ENCODE peak calls at places on chromosomes 6 and 20, in six cellular contexts. One of them, this sample, is unnamed.

GRCh38 chr20:44861547-44862006 is 23.9 kb upstream of the YWHAB start:
- DNase-seq in GM12878: no peak
- DNase-seq in HepG2: no peak
- DNase-seq in A549: no peak
- DNase-seq in transverse colon: no peak
- DNase-seq in suprapubic skin: peak
- DNase-seq in this sample: no peak

GRCh38 chr6:33711140-33712129 is at the start of gene UQCC2:
- DNase-seq in GM12878: peak
- DNase-seq in HepG2: peak
- DNase-seq in A549: peak
- DNase-seq in transverse colon: peak
- DNase-seq in suprapubic skin: peak
- DNase-seq in this sample: peak

GRCh38 chr20:10521068-10521834 is 86.1 kb downstream of the SLX4IP start:
- DNase-seq in GM12878: no peak
- DNase-seq in HepG2: peak
- DNase-seq in A549: peak
- DNase-seq in transverse colon: no peak
- DNase-seq in suprapubic skin: no peak
- DNase-seq in this sample: no peak

GRCh38 chr20:63735859-63736718 is at the start of gene LIME1:
- DNase-seq in GM12878: no peak
- DNase-seq in HepG2: no peak
- DNase-seq in A549: no peak
- DNase-seq in transverse colon: peak
- DNase-seq in suprapubic skin: peak
- DNase-seq in this sample: peak

GRCh38 chr20:33568378-33569289 is 78.7 kb downstream of the CBFA2T2 start:
- DNase-seq in GM12878: no peak
- DNase-seq in HepG2: peak
- DNase-seq in A549: no peak
- DNase-seq in transverse colon: no peak
- DNase-seq in suprapubic skin: no peak
- DNase-seq in this sample: no peak

GRCh38 chr6:143556529-143556928 is 45.0 kb upstream of the FUCA2 start:
- DNase-seq in GM12878: no peak
- DNase-seq in HepG2: no peak
- DNase-seq in A549: no peak
- DNase-seq in transverse colon: no peak
- DNase-seq in suprapubic skin: no peak
- DNase-seq in this sample: no peak

GRCh38 chr6:7921071-7921470 is 10.5 kb upstream of the TXNDC5 start:
- DNase-seq in GM12878: no peak
- DNase-seq in HepG2: no peak
- DNase-seq in A549: no peak
- DNase-seq in transverse colon: no peak
- DNase-seq in suprapubic skin: no peak
- DNase-seq in this sample: no peak

GRCh38 chr6:38973178-38974057 is 75.2 kb upstream of the GLP1R start:
- DNase-seq in GM12878: peak
- DNase-seq in HepG2: peak
- DNase-seq in A549: peak
- DNase-seq in transverse colon: no peak
- DNase-seq in suprapubic skin: no peak
- DNase-seq in this sample: no peak

GRCh38 chr20:50471231-50471630 is 39.0 kb upstream of the PTPN1 start:
- DNase-seq in GM12878: no peak
- DNase-seq in HepG2: no peak
- DNase-seq in A549: no peak
- DNase-seq in transverse colon: no peak
- DNase-seq in suprapubic skin: no peak
- DNase-seq in this sample: no peak

GRCh38 chr6:127176175-127176574 is 57.7 kb downstream of the RSPO3 start:
- DNase-seq in GM12878: no peak
- DNase-seq in HepG2: no peak
- DNase-seq in A549: peak
- DNase-seq in transverse colon: no peak
- DNase-seq in suprapubic skin: no peak
- DNase-seq in this sample: no peak

GRCh38 chr20:2922957-2923356 is 49.7 kb downstream of the PTPRA start:
- DNase-seq in GM12878: no peak
- DNase-seq in HepG2: no peak
- DNase-seq in A549: no peak
- DNase-seq in transverse colon: no peak
- DNase-seq in suprapubic skin: no peak
- DNase-seq in this sample: no peak

GRCh38 chr6:155510879-155511278 is 55.2 kb upstream of the NOX3 start:
- DNase-seq in GM12878: no peak
- DNase-seq in HepG2: no peak
- DNase-seq in A549: no peak
- DNase-seq in transverse colon: no peak
- DNase-seq in suprapubic skin: no peak
- DNase-seq in this sample: no peak

GRCh38 chr6:13859871-13860555 is 45.7 kb upstream of the MCUR1 start:
- DNase-seq in GM12878: no peak
- DNase-seq in HepG2: no peak
- DNase-seq in A549: no peak
- DNase-seq in transverse colon: no peak
- DNase-seq in suprapubic skin: no peak
- DNase-seq in this sample: no peak

GRCh38 chr6:163782436-163783003 is 368.0 kb downstream of the QKI start:
- DNase-seq in GM12878: peak
- DNase-seq in HepG2: no peak
- DNase-seq in A549: no peak
- DNase-seq in transverse colon: no peak
- DNase-seq in suprapubic skin: no peak
- DNase-seq in this sample: no peak

GRCh38 chr6:21085206-21085605 is 508.3 kb upstream of the SOX4 start:
- DNase-seq in GM12878: no peak
- DNase-seq in HepG2: no peak
- DNase-seq in A549: no peak
- DNase-seq in transverse colon: no peak
- DNase-seq in suprapubic skin: no peak
- DNase-seq in this sample: no peak

GRCh38 chr20:63785646-63786255 is 45.3 kb downstream of the ZBTB46 start:
- DNase-seq in GM12878: no peak
- DNase-seq in HepG2: no peak
- DNase-seq in A549: no peak
- DNase-seq in transverse colon: no peak
- DNase-seq in suprapubic skin: no peak
- DNase-seq in this sample: no peak

GRCh38 chr6:130971504-130971903 is 91.5 kb downstream of the EPB41L2 start:
- DNase-seq in GM12878: no peak
- DNase-seq in HepG2: no peak
- DNase-seq in A549: no peak
- DNase-seq in transverse colon: no peak
- DNase-seq in suprapubic skin: no peak
- DNase-seq in this sample: no peak

GRCh38 chr6:166955865-166956443 is 396 bp downstream of the RNASET2 start:
- DNase-seq in GM12878: no peak
- DNase-seq in HepG2: no peak
- DNase-seq in A549: no peak
- DNase-seq in transverse colon: no peak
- DNase-seq in suprapubic skin: no peak
- DNase-seq in this sample: no peak

GRCh38 chr20:1331101-1331500 is 2.2 kb upstream of the SDCBP2 start:
- DNase-seq in GM12878: no peak
- DNase-seq in HepG2: no peak
- DNase-seq in A549: no peak
- DNase-seq in transverse colon: no peak
- DNase-seq in suprapubic skin: peak
- DNase-seq in this sample: no peak

DNA sequence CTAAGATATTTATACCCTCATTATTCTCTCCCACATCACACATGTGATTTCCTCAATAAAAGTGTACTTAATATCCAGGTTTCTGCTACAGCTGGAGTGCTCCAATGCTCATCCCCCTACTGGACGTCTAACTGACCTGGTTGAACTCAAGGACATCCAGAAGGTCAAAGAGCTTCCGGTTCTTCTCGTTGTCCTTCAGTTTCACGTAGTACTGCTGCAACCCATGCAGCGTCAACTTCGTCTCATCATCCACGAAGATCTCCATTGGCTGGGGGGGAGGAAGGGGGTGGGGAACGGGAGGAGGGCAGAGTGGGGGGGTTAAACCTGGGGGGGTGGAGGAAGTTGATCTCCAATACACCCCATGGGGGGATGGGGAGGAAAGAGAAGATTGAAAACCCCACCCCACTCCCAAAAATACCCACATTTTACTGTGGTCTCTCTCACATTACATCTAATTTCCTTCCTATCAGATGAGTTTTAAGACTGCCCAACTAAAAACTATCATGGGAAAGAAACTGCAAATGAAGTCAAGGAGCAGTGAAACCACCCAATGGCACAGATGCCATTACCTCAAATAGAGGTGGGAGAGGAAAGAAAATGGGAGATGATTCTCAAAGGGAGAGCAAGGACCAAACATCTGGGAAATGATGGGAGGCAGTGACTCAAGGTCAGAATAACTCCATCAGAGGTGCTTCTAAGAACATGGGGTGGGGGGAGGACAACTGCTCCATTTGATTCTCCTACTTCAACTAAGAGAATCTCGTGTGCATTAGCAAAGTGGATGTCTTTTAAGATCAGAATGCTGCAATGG is 4.1 kb downstream of the MCCD1 start:
- DNase-seq in GM12878: no peak
- DNase-seq in HepG2: no peak
- DNase-seq in A549: no peak
- DNase-seq in transverse colon: no peak
- DNase-seq in suprapubic skin: no peak
- DNase-seq in this sample: no peak
- TF ChIP-seq POLR2A in GM12878: peak
- TF ChIP-seq POLR2A in HepG2: peak
- TF ChIP-seq POLR2A in A549: no peak
- TF ChIP-seq POLR2A in transverse colon: no peak
- TF ChIP-seq POLR2A in suprapubic skin: no peak
- TF ChIP-seq POLR2A in this sample: no peak

DNA sequence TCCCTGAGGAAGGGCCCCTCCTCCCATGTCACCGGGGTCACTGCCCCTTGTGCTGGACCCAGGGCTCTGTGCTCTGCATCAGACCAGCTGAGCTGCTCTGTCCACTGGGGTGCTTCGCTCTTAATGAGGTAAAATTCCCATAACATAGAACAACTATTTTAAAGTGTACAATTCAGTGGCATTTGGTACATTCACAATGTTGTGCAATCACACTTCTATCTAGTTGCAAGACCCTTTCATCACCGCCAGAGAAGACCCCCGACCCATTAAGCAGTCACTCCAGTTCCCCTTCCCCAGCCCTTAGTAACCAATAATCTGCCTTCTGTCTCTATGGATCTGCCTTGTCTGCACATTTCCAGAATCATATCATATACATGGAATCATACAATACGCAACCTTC is 244.1 kb downstream of the PTPRT start:
- DNase-seq in GM12878: no peak
- DNase-seq in HepG2: no peak
- DNase-seq in A549: no peak
- DNase-seq in transverse colon: no peak
- DNase-seq in suprapubic skin: no peak
- DNase-seq in this sample: no peak
- TF ChIP-seq EP300 in GM12878: no peak
- TF ChIP-seq EP300 in HepG2: no peak
- TF ChIP-seq EP300 in A549: no peak
- TF ChIP-seq EP300 in transverse colon: no peak
- TF ChIP-seq EP300 in suprapubic skin: no peak
- TF ChIP-seq EP300 in this sample: no peak

GRCh38 chr6:105992315-105992961 is 93.7 kb upstream of the PRDM1 start:
- DNase-seq in GM12878: peak
- DNase-seq in HepG2: peak
- DNase-seq in A549: peak
- DNase-seq in transverse colon: peak
- DNase-seq in suprapubic skin: peak
- DNase-seq in this sample: peak
- TF ChIP-seq POLR2A in GM12878: no peak
- TF ChIP-seq POLR2A in HepG2: no peak
- TF ChIP-seq POLR2A in A549: no peak
- TF ChIP-seq POLR2A in transverse colon: peak
- TF ChIP-seq POLR2A in suprapubic skin: no peak
- TF ChIP-seq POLR2A in this sample: peak

GRCh38 chr6:15893556-15894253 is 230.9 kb upstream of the DTNBP1 start:
- DNase-seq in GM12878: no peak
- DNase-seq in HepG2: peak
- DNase-seq in A549: peak
- DNase-seq in transverse colon: no peak
- DNase-seq in suprapubic skin: no peak
- DNase-seq in this sample: no peak
- TF ChIP-seq EP300 in GM12878: no peak
- TF ChIP-seq EP300 in HepG2: no peak
- TF ChIP-seq EP300 in A549: no peak
- TF ChIP-seq EP300 in transverse colon: no peak
- TF ChIP-seq EP300 in suprapubic skin: no peak
- TF ChIP-seq EP300 in this sample: no peak

GRCh38 chr6:4647414-4648365 is 128.5 kb upstream of the CDYL start:
- DNase-seq in GM12878: no peak
- DNase-seq in HepG2: peak
- DNase-seq in A549: peak
- DNase-seq in transverse colon: peak
- DNase-seq in suprapubic skin: peak
- DNase-seq in this sample: peak
- TF ChIP-seq POLR2A in GM12878: no peak
- TF ChIP-seq POLR2A in HepG2: no peak
- TF ChIP-seq POLR2A in A549: peak
- TF ChIP-seq POLR2A in transverse colon: peak
- TF ChIP-seq POLR2A in suprapubic skin: no peak
- TF ChIP-seq POLR2A in this sample: no peak

DNA sequence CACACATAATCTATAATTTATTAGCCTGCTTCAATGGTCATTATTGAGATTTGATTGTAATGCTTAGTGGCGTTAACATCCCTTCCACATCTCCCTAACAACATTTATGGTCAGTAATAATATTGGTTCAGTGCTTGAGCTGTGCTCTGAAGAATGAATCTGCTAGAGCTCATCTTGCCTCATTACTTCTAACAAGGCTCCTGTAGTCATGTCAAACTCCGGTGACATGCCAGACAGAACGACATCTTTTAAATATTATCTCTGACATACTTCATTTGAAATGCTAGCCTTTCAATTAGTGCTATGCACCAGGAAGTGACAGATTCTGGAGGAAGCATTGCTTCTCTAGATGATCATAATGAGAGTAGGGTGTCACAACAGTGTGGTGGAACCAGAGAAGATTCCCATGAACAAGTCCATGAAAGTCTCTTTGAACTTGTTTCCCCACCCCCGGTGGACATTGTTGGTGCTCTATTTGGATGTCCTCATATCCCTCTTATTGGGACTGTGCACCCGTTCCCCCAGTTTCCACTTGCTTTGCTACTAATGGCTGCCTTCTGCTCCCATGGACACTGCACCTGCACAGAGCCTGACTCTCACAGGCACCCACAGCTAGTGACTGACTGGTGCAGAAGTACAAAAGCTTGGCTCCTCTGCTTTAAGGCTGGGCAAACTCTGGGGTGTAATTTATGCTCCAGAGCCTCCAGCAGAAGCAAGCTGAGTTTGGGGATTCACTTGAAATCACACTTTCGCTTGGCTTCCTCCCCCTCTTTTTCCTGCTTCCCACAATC is 240.1 kb upstream of the BTBD3 start:
- DNase-seq in GM12878: no peak
- DNase-seq in HepG2: no peak
- DNase-seq in A549: no peak
- DNase-seq in transverse colon: no peak
- DNase-seq in suprapubic skin: no peak
- DNase-seq in this sample: no peak
- TF ChIP-seq EP300 in GM12878: no peak
- TF ChIP-seq EP300 in HepG2: no peak
- TF ChIP-seq EP300 in A549: no peak
- TF ChIP-seq EP300 in transverse colon: no peak
- TF ChIP-seq EP300 in suprapubic skin: no peak
- TF ChIP-seq EP300 in this sample: no peak

This sample was measured in ovary.